ENCODE peak calls at places on chromosomes 12 and 14, in ten cellular contexts. W is right lobe of liver, P is colonic mucosa, Z is transverse colon, G is OCI-LY7, F is breast epithelium, U is SJSA1, E is lung, S is cardiac muscle cell, T is tibial nerve. B is an unnamed sample.

GRCh38 chr14:77390188-77390587 is 13.0 kb downstream of the SAMD15 start:
- DNase-seq in W (no peak), P (no peak), Z (no peak), G (no peak), F (no peak), U (no peak), E (no peak), S (no peak), T (no peak), B (peak; percentile 73)

GRCh38 chr12:54060975-54061778 is 7.5 kb downstream of the HOXC4 start:
- DNase-seq in W (no peak), P (no peak), Z (no peak), G (no peak), F (no peak), U (no peak), E (no peak), S (no peak), T (no peak), B (no peak)

GRCh38 chr12:66707002-66707697 is 28.3 kb upstream of the GRIP1 start:
- DNase-seq in W (no peak), P (no peak), Z (no peak), G (no peak), F (no peak), U (no peak), E (no peak), S (no peak), T (no peak), B (no peak)

GRCh38 chr14:49975286-49975685 is 82.4 kb downstream of the ARF6 start:
- DNase-seq in W (no peak), P (no peak), Z (no peak), G (no peak), F (no peak), U (peak; percentile 80), E (no peak), S (peak; percentile 86), T (no peak), B (peak; percentile 69)

GRCh38 chr12:13843841-13844240 is 137.6 kb downstream of the GRIN2B start:
- DNase-seq in W (no peak), P (no peak), Z (no peak), G (no peak), F (no peak), U (no peak), E (no peak), S (no peak), T (no peak), B (no peak)

GRCh38 chr14:71625175-71625574 is 307.1 kb upstream of the RGS6 start:
- DNase-seq in W (no peak), P (no peak), Z (no peak), G (no peak), F (no peak), U (no peak), E (no peak), S (peak; percentile 22), T (no peak), B (no peak)

GRCh38 chr12:118357327-118358007 is 15.2 kb downstream of the TAOK3 start:
- DNase-seq in W (no peak), P (peak; percentile 71), Z (peak; percentile 52), G (peak; percentile 80), F (no peak), U (peak; percentile 32), E (peak; percentile 46), S (peak; percentile 78), T (peak; percentile 67), B (peak; percentile 79)

GRCh38 chr12:42364692-42365091 is 38.7 kb downstream of the PPHLN1 start:
- DNase-seq in W (no peak), P (no peak), Z (no peak), G (no peak), F (no peak), U (no peak), E (no peak), S (no peak), T (no peak), B (no peak)

GRCh38 chr14:50101417-50101816 is 15.0 kb downstream of the VCPKMT start:
- DNase-seq in W (no peak), P (no peak), Z (no peak), G (no peak), F (no peak), U (no peak), E (no peak), S (no peak), T (no peak), B (peak; percentile 37)

GRCh38 chr12:126233625-126234024 is 1168.4 kb downstream of the AACS start:
- DNase-seq in W (no peak), P (no peak), Z (no peak), G (no peak), F (no peak), U (no peak), E (no peak), S (peak; percentile 1), T (no peak), B (no peak)

GRCh38 chr12:131553409-131553808 is 157.5 kb upstream of the SFSWAP start:
- DNase-seq in W (no peak), P (no peak), Z (no peak), G (no peak), F (no peak), U (no peak), E (no peak), S (no peak), T (no peak), B (no peak)

GRCh38 chr12:78759387-78759786 is 105.2 kb upstream of the SYT1 start:
- DNase-seq in W (no peak), P (no peak), Z (no peak), G (no peak), F (no peak), U (no peak), E (no peak), S (peak; percentile 89), T (no peak), B (no peak)

GRCh38 chr12:78315018-78315417 is 484.3 kb downstream of the NAV3 start:
- DNase-seq in W (no peak), P (no peak), Z (no peak), G (no peak), F (no peak), U (no peak), E (no peak), S (no peak), T (no peak), B (no peak)

GRCh38 chr12:132537049-132537448 is 47.1 kb downstream of the FBRSL1 start:
- DNase-seq in W (no peak), P (no peak), Z (no peak), G (no peak), F (no peak), U (no peak), E (no peak), S (no peak), T (no peak), B (no peak)

DNA sequence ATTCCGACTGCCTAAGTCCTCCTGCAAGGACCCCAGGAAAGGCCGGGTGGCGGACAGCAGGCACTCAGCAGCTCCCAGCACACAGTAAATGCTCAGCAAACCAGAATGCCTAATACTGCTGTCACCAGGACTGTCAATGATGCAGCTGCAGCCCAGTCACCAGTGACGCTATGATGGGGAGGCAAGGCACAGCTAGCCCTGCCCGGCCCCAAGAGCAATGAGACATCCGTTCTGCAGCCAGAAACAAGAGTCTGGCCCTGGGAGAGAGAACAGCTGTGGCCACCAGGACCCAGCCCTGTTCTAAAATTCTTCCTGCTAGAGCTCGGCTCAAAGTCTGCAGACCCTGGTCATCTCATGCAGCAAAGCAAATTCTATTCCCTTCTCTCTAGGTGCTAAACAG is 69.8 kb downstream of the NCOR2 start:
- DNase-seq in W (no peak), P (no peak), Z (no peak), G (no peak), F (no peak), U (no peak), E (no peak), S (peak; percentile 77), T (peak; percentile 62), B (no peak)
- H3K4me1 ChIP-seq in W (no peaks in the 10 kb centered on the region), P (peaks cover 7% of the 10 kb centered on the region), Z (peaks cover 33% of the 10 kb centered on the region), G (peaks cover 17% of the 10 kb centered on the region), F (peaks cover 47% of the 10 kb centered on the region), U (peaks cover 47% of the 10 kb centered on the region), E (peaks cover 7% of the 10 kb centered on the region), S (peaks cover 47% of the 10 kb centered on the region), T (peaks cover 56% of the 10 kb centered on the region), B (no peaks in the 10 kb centered on the region)

DNA sequence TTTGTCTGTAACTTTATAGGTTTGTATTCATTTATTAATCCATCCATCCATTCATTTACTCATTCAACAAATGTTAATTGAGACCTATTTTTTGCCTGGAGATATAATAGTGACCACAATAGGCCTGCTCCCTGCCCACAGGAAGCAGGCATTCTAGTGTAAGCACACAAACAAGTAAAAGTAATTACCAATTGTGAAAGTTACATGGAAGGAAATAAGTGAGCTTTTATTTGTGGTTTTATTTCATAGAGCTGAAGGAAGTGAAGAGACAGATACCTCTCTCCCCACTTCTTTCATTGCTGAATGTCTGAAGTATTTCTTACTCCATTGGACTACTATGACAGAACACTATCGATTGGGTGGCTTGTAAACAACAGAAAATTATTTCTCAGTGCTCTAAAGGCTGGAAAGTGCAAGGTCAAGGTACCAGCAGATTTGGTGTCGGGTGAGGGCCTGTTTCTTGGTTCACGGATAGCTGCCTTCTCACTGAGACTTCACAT is 183.5 kb downstream of the PRKCH start:
- DNase-seq in W (no peak), P (no peak), Z (no peak), G (no peak), F (no peak), U (no peak), E (no peak), S (no peak), T (no peak), B (no peak)
- H3K4me1 ChIP-seq in W (no peaks in the 10 kb centered on the region), P (no peaks in the 10 kb centered on the region), Z (no peaks in the 10 kb centered on the region), G (peaks cover 91% of the 10 kb centered on the region), F (no peaks in the 10 kb centered on the region), U (peaks cover under 1% of the 10 kb centered on the region), E (peaks cover 3% of the 10 kb centered on the region), S (peaks cover 6% of the 10 kb centered on the region), T (no peaks in the 10 kb centered on the region), B (no peaks in the 10 kb centered on the region)

GRCh38 chr12:124295431-124296058 is 652 bp downstream of the RFLNA start:
- DNase-seq in W (no peak), P (peak; percentile 52), Z (no peak), G (no peak), F (no peak), U (no peak), E (no peak), S (no peak), T (no peak), B (peak; percentile 33)
- H3K4me1 ChIP-seq in W (no peaks in the 10 kb centered on the region), P (peaks cover 5% of the 10 kb centered on the region), Z (peaks cover 4% of the 10 kb centered on the region), G (no peaks in the 10 kb centered on the region), F (no peaks in the 10 kb centered on the region), U (no peaks in the 10 kb centered on the region), E (no peaks in the 10 kb centered on the region), S (no peaks in the 10 kb centered on the region), T (peaks cover 13% of the 10 kb centered on the region), B (no peaks in the 10 kb centered on the region)

DNA sequence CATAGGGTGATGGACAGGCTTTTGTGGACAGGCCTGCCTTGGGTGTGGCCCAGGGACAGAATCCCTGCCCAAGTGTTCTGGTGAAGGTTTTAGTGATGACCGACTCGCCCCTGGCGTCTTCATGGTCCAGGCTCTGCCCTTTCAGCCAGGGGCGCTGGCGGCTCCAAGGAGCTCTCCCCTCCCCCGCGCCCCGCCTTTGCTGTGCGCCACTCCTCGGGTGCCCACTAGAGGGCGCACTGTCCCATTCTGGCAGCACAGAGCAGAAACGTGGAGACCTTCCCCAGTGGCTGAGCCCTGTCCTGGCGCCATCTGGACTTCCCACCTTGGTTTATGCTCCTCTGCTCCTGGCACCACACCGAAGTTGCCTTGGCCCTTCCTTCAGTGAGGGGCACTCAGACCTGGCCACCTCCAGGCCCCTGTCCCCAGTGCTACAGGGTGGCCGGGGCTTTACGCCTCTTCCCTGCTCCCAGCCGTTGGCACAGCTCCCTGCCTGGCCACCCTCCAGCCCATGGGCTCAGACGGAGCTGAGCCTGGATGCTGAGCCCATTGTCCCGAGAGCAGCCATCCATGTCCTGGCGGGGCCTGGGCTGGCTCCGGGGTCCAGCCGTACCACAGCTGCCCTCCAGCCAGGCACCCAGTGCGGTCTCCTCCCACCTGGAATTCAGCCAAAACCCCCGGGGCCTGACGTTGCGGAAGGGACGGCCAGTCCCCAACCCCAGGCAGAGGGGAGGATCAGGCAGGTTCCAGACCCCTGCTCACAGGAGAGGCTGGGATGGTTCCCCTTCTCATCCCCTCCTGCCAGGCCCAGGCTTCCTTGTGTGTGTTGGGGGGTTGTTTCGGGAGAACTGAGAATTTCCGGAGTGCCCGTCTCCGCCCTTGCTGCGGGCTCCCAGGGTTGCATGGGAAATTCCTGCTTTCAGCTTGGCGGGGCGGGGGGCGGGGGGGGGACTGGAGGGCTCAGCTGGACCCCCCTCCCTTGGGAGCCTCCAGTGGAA is 5.6 kb upstream of the CRIP1 start:
- DNase-seq in W (peak; percentile 87), P (peak; percentile 92), Z (peak; percentile 92), G (peak; percentile 83), F (peak; percentile 93), U (peak; percentile 95), E (peak; percentile 89), S (peak; percentile 93), T (peak; percentile 96), B (peak; percentile 86)
- H3K4me1 ChIP-seq in W (peaks cover 10% of the 10 kb centered on the region), P (peaks cover 25% of the 10 kb centered on the region), Z (peaks cover 43% of the 10 kb centered on the region), G (peaks cover 15% of the 10 kb centered on the region), F (peaks cover 54% of the 10 kb centered on the region), U (peaks cover 23% of the 10 kb centered on the region), E (peaks cover 6% of the 10 kb centered on the region), S (peaks cover 75% of the 10 kb centered on the region), T (peaks cover 67% of the 10 kb centered on the region), B (peaks cover 7% of the 10 kb centered on the region)

B was measured in small intestine.